ENCODE peak calls at places on chromosomes 16 and 17, in five cellular contexts. One of them, this sample, is unnamed.
A peak's percentile ranks its signal among the peaks of the same experiment; 100 is the strongest.

GRCh38 chr16:8899709-8900317 is 17.7 kb downstream of the LITAFD start:
- DNase-seq in aorta: peak; percentile 21
- DNase-seq in uterus: no peak
- DNase-seq in stimulated activated CD8-positive, alpha-beta memory T cell treated with anti-CD3 and anti-CD28 coated beads, Interleukin-4, amount 100 ng/mL, for 24 hours: no peak
- DNase-seq in stomach: no peak
- DNase-seq in this sample: no peak

GRCh38 chr16:57277586-57277985 is 6.9 kb downstream of the PLLP start:
- DNase-seq in stomach: no peak
- DNase-seq in stimulated activated CD8-positive, alpha-beta memory T cell treated with anti-CD3 and anti-CD28 coated beads, Interleukin-4, amount 100 ng/mL, for 24 hours: no peak
- DNase-seq in uterus: no peak
- DNase-seq in aorta: peak; percentile 36
- DNase-seq in this sample: no peak

GRCh38 chr17:42797067-42798007 is 1.2 kb downstream of the COA3 start:
- DNase-seq in uterus: no peak
- DNase-seq in stomach: peak; percentile 56
- DNase-seq in aorta: no peak
- DNase-seq in stimulated activated CD8-positive, alpha-beta memory T cell treated with anti-CD3 and anti-CD28 coated beads, Interleukin-4, amount 100 ng/mL, for 24 hours: no peak
- DNase-seq in this sample: peak; percentile 53

GRCh38 chr17:18319604-18320256 is 4.6 kb downstream of the SMCR8 start:
- DNase-seq in uterus: no peak
- DNase-seq in aorta: peak; percentile 67
- DNase-seq in stimulated activated CD8-positive, alpha-beta memory T cell treated with anti-CD3 and anti-CD28 coated beads, Interleukin-4, amount 100 ng/mL, for 24 hours: no peak
- DNase-seq in stomach: peak; percentile 27
- DNase-seq in this sample: no peak

GRCh38 chr17:36608794-36609497 is 7.6 kb downstream of the MRM1 start:
- DNase-seq in uterus: peak; percentile 45
- DNase-seq in stimulated activated CD8-positive, alpha-beta memory T cell treated with anti-CD3 and anti-CD28 coated beads, Interleukin-4, amount 100 ng/mL, for 24 hours: no peak
- DNase-seq in stomach: no peak
- DNase-seq in aorta: peak; percentile 80
- DNase-seq in this sample: no peak

GRCh38 chr17:17814162-17815061 is 22.4 kb downstream of the SREBF1 start:
- DNase-seq in stomach: no peak
- DNase-seq in stimulated activated CD8-positive, alpha-beta memory T cell treated with anti-CD3 and anti-CD28 coated beads, Interleukin-4, amount 100 ng/mL, for 24 hours: no peak
- DNase-seq in uterus: no peak
- DNase-seq in aorta: no peak
- DNase-seq in this sample: no peak

GRCh38 chr16:56241596-56241995 is 50.3 kb downstream of the GNAO1 start:
- DNase-seq in aorta: no peak
- DNase-seq in stomach: no peak
- DNase-seq in uterus: no peak
- DNase-seq in stimulated activated CD8-positive, alpha-beta memory T cell treated with anti-CD3 and anti-CD28 coated beads, Interleukin-4, amount 100 ng/mL, for 24 hours: no peak
- DNase-seq in this sample: no peak

GRCh38 chr17:76145231-76146052 is 4.4 kb upstream of the FOXJ1 start:
- DNase-seq in uterus: no peak
- DNase-seq in aorta: peak; percentile 74
- DNase-seq in stomach: no peak
- DNase-seq in stimulated activated CD8-positive, alpha-beta memory T cell treated with anti-CD3 and anti-CD28 coated beads, Interleukin-4, amount 100 ng/mL, for 24 hours: no peak
- DNase-seq in this sample: peak; percentile 72

GRCh38 chr17:7640783-7641182 is 9.9 kb upstream of the ATP1B2 start:
- DNase-seq in uterus: no peak
- DNase-seq in stomach: no peak
- DNase-seq in aorta: peak; percentile 68
- DNase-seq in stimulated activated CD8-positive, alpha-beta memory T cell treated with anti-CD3 and anti-CD28 coated beads, Interleukin-4, amount 100 ng/mL, for 24 hours: no peak
- DNase-seq in this sample: no peak

GRCh38 chr17:69672924-69673323 is 258.4 kb downstream of the MAP2K6 start:
- DNase-seq in uterus: no peak
- DNase-seq in aorta: no peak
- DNase-seq in stomach: no peak
- DNase-seq in stimulated activated CD8-positive, alpha-beta memory T cell treated with anti-CD3 and anti-CD28 coated beads, Interleukin-4, amount 100 ng/mL, for 24 hours: no peak
- DNase-seq in this sample: no peak

GRCh38 chr17:66152756-66153155 is 39.2 kb downstream of the CEP112 start:
- DNase-seq in stomach: no peak
- DNase-seq in stimulated activated CD8-positive, alpha-beta memory T cell treated with anti-CD3 and anti-CD28 coated beads, Interleukin-4, amount 100 ng/mL, for 24 hours: no peak
- DNase-seq in aorta: no peak
- DNase-seq in uterus: no peak
- DNase-seq in this sample: no peak

GRCh38 chr17:53316988-53317387 is 505.7 kb upstream of the KIF2B start:
- DNase-seq in aorta: no peak
- DNase-seq in uterus: no peak
- DNase-seq in stimulated activated CD8-positive, alpha-beta memory T cell treated with anti-CD3 and anti-CD28 coated beads, Interleukin-4, amount 100 ng/mL, for 24 hours: no peak
- DNase-seq in stomach: no peak
- DNase-seq in this sample: no peak

GRCh38 chr17:77304746-77305473 is 164.1 kb downstream of the SEC14L1 start:
- DNase-seq in stomach: peak; percentile 51
- DNase-seq in stimulated activated CD8-positive, alpha-beta memory T cell treated with anti-CD3 and anti-CD28 coated beads, Interleukin-4, amount 100 ng/mL, for 24 hours: no peak
- DNase-seq in uterus: no peak
- DNase-seq in aorta: no peak
- DNase-seq in this sample: no peak

GRCh38 chr16:59591480-59591879 is 857.4 kb upstream of the GOT2 start:
- DNase-seq in uterus: no peak
- DNase-seq in aorta: no peak
- DNase-seq in stimulated activated CD8-positive, alpha-beta memory T cell treated with anti-CD3 and anti-CD28 coated beads, Interleukin-4, amount 100 ng/mL, for 24 hours: no peak
- DNase-seq in stomach: no peak
- DNase-seq in this sample: no peak

GRCh38 chr16:70432800-70433455 is 6.0 kb downstream of the ST3GAL2 start:
- DNase-seq in uterus: no peak
- DNase-seq in stimulated activated CD8-positive, alpha-beta memory T cell treated with anti-CD3 and anti-CD28 coated beads, Interleukin-4, amount 100 ng/mL, for 24 hours: no peak
- DNase-seq in aorta: no peak
- DNase-seq in stomach: no peak
- DNase-seq in this sample: no peak

GRCh38 chr16:89300311-89300975 is 82.9 kb downstream of the ZNF778 start:
- DNase-seq in aorta: no peak
- DNase-seq in stimulated activated CD8-positive, alpha-beta memory T cell treated with anti-CD3 and anti-CD28 coated beads, Interleukin-4, amount 100 ng/mL, for 24 hours: no peak
- DNase-seq in stomach: peak; percentile 82
- DNase-seq in uterus: no peak
- DNase-seq in this sample: no peak

GRCh38 chr16:47664653-47665325 is 203.7 kb downstream of the PHKB start:
- DNase-seq in aorta: no peak
- DNase-seq in stomach: peak; percentile 48
- DNase-seq in uterus: no peak
- DNase-seq in stimulated activated CD8-positive, alpha-beta memory T cell treated with anti-CD3 and anti-CD28 coated beads, Interleukin-4, amount 100 ng/mL, for 24 hours: no peak
- DNase-seq in this sample: no peak

GRCh38 chr16:65057184-65057583 is 64.7 kb downstream of the CDH11 start:
- DNase-seq in uterus: no peak
- DNase-seq in stimulated activated CD8-positive, alpha-beta memory T cell treated with anti-CD3 and anti-CD28 coated beads, Interleukin-4, amount 100 ng/mL, for 24 hours: no peak
- DNase-seq in aorta: no peak
- DNase-seq in stomach: no peak
- DNase-seq in this sample: no peak

GRCh38 chr16:70740919-70741778 is 55.3 kb upstream of the MTSS2 start:
- DNase-seq in uterus: peak; percentile 70
- DNase-seq in aorta: no peak
- DNase-seq in stimulated activated CD8-positive, alpha-beta memory T cell treated with anti-CD3 and anti-CD28 coated beads, Interleukin-4, amount 100 ng/mL, for 24 hours: no peak
- DNase-seq in stomach: no peak
- DNase-seq in this sample: peak; percentile 71

GRCh38 chr16:79509221-79509631 is 91.3 kb downstream of the MAF start:
- DNase-seq in stimulated activated CD8-positive, alpha-beta memory T cell treated with anti-CD3 and anti-CD28 coated beads, Interleukin-4, amount 100 ng/mL, for 24 hours: no peak
- DNase-seq in uterus: no peak
- DNase-seq in stomach: peak; percentile 86
- DNase-seq in aorta: peak; percentile 80
- DNase-seq in this sample: no peak

GRCh38 chr17:61247438-61247837 is 152.2 kb upstream of the TBX2 start:
- DNase-seq in stimulated activated CD8-positive, alpha-beta memory T cell treated with anti-CD3 and anti-CD28 coated beads, Interleukin-4, amount 100 ng/mL, for 24 hours: no peak
- DNase-seq in aorta: no peak
- DNase-seq in uterus: no peak
- DNase-seq in stomach: no peak
- DNase-seq in this sample: no peak

GRCh38 chr17:35804658-35805192 is 4.6 kb upstream of the TAF15 start:
- DNase-seq in aorta: no peak
- DNase-seq in stimulated activated CD8-positive, alpha-beta memory T cell treated with anti-CD3 and anti-CD28 coated beads, Interleukin-4, amount 100 ng/mL, for 24 hours: no peak
- DNase-seq in stomach: peak; percentile 44
- DNase-seq in uterus: no peak
- DNase-seq in this sample: no peak

GRCh38 chr16:58500329-58501241 is 642 bp downstream of the NDRG4 start:
- DNase-seq in stomach: no peak
- DNase-seq in uterus: no peak
- DNase-seq in aorta: peak; percentile 74
- DNase-seq in stimulated activated CD8-positive, alpha-beta memory T cell treated with anti-CD3 and anti-CD28 coated beads, Interleukin-4, amount 100 ng/mL, for 24 hours: no peak
- DNase-seq in this sample: peak; percentile 71

GRCh38 chr17:35312790-35313711 is 60.4 kb downstream of the SLFN11 start:
- DNase-seq in aorta: no peak
- DNase-seq in stimulated activated CD8-positive, alpha-beta memory T cell treated with anti-CD3 and anti-CD28 coated beads, Interleukin-4, amount 100 ng/mL, for 24 hours: peak; percentile 62
- DNase-seq in stomach: peak; percentile 37
- DNase-seq in uterus: peak; percentile 37
- DNase-seq in this sample: no peak

GRCh38 chr17:30336369-30337171 is 2.7 kb upstream of the TMIGD1 start:
- DNase-seq in aorta: no peak
- DNase-seq in stimulated activated CD8-positive, alpha-beta memory T cell treated with anti-CD3 and anti-CD28 coated beads, Interleukin-4, amount 100 ng/mL, for 24 hours: peak; percentile 15
- DNase-seq in stomach: peak; percentile 50
- DNase-seq in uterus: no peak
- DNase-seq in this sample: no peak

GRCh38 chr17:10631048-10631700 is 25.9 kb downstream of the MYH3 start:
- DNase-seq in aorta: no peak
- DNase-seq in stimulated activated CD8-positive, alpha-beta memory T cell treated with anti-CD3 and anti-CD28 coated beads, Interleukin-4, amount 100 ng/mL, for 24 hours: peak; percentile 7
- DNase-seq in stomach: no peak
- DNase-seq in uterus: no peak
- DNase-seq in this sample: no peak

GRCh38 chr16:86771506-86772230 is 193.3 kb downstream of the FOXL1 start:
- DNase-seq in aorta: no peak
- DNase-seq in uterus: no peak
- DNase-seq in stomach: no peak
- DNase-seq in stimulated activated CD8-positive, alpha-beta memory T cell treated with anti-CD3 and anti-CD28 coated beads, Interleukin-4, amount 100 ng/mL, for 24 hours: no peak
- DNase-seq in this sample: peak; percentile 15

GRCh38 chr16:15610369-15610871 is 32.5 kb downstream of the MARF1 start:
- DNase-seq in aorta: no peak
- DNase-seq in stomach: no peak
- DNase-seq in uterus: no peak
- DNase-seq in stimulated activated CD8-positive, alpha-beta memory T cell treated with anti-CD3 and anti-CD28 coated beads, Interleukin-4, amount 100 ng/mL, for 24 hours: no peak
- DNase-seq in this sample: no peak

GRCh38 chr16:68082596-68083238 is 2.5 kb upstream of the NFATC3 start:
- DNase-seq in uterus: no peak
- DNase-seq in aorta: no peak
- DNase-seq in stimulated activated CD8-positive, alpha-beta memory T cell treated with anti-CD3 and anti-CD28 coated beads, Interleukin-4, amount 100 ng/mL, for 24 hours: no peak
- DNase-seq in stomach: no peak
- DNase-seq in this sample: no peak

GRCh38 chr17:66451188-66452149 is 149.1 kb downstream of the PRKCA start:
- DNase-seq in stimulated activated CD8-positive, alpha-beta memory T cell treated with anti-CD3 and anti-CD28 coated beads, Interleukin-4, amount 100 ng/mL, for 24 hours: no peak
- DNase-seq in uterus: no peak
- DNase-seq in stomach: peak; percentile 40
- DNase-seq in aorta: no peak
- DNase-seq in this sample: no peak

GRCh38 chr16:67302882-67303434 is 23.6 kb downstream of the KCTD19 start:
- DNase-seq in stimulated activated CD8-positive, alpha-beta memory T cell treated with anti-CD3 and anti-CD28 coated beads, Interleukin-4, amount 100 ng/mL, for 24 hours: no peak
- DNase-seq in aorta: no peak
- DNase-seq in stomach: no peak
- DNase-seq in uterus: no peak
- DNase-seq in this sample: no peak

GRCh38 chr16:86566601-86566965 is at the start of gene FOXC2:
- DNase-seq in stimulated activated CD8-positive, alpha-beta memory T cell treated with anti-CD3 and anti-CD28 coated beads, Interleukin-4, amount 100 ng/mL, for 24 hours: peak; percentile 40
- DNase-seq in stomach: peak; percentile 54
- DNase-seq in uterus: peak; percentile 69
- DNase-seq in aorta: peak; percentile 97
- DNase-seq in this sample: peak; percentile 87

This sample was measured in cardiac septum.